ENCODE peak calls at places on chromosomes 16 and 17, in five cellular contexts. O is AG04450, W is mucosa of descending colon, L is upper lobe of right lung, Q is lower leg skin. N is an unnamed sample.

GRCh38 chr16:57166951-57167350 is 18.9 kb downstream of the PSME3IP1 start:
- DNase-seq in O (no peak), W (no peak), L (no peak), Q (no peak), N (no peak)

GRCh38 chr16:58426095-58426494 is 33.8 kb downstream of the GINS3 start:
- DNase-seq in O (no peak), W (no peak), L (no peak), Q (no peak), N (no peak)

GRCh38 chr16:69773255-69773947 is 11.3 kb downstream of the WWP2 start:
- DNase-seq in O (no peak), W (no peak), L (no peak), Q (no peak), N (no peak)

GRCh38 chr17:18246880-18247612 is 11.5 kb downstream of the FLII start:
- DNase-seq in O (no peak), W (peak), L (peak), Q (peak), N (peak)

GRCh38 chr16:9854665-9855064 is 327.6 kb downstream of the GRIN2A start:
- DNase-seq in O (no peak), W (no peak), L (no peak), Q (no peak), N (no peak)

GRCh38 chr17:57288753-57289121 is 32.4 kb downstream of the MSI2 start:
- DNase-seq in O (no peak), W (no peak), L (no peak), Q (no peak), N (no peak)

GRCh38 chr16:709651-710499 is 4.3 kb upstream of the FBXL16 start:
- DNase-seq in O (peak), W (no peak), L (no peak), Q (no peak), N (peak)

GRCh38 chr16:89118361-89119061 is 24.9 kb downstream of the ACSF3 start:
- DNase-seq in O (no peak), W (peak), L (peak), Q (no peak), N (peak)

GRCh38 chr16:81873843-81874752 is 95.0 kb downstream of the PLCG2 start:
- DNase-seq in O (no peak), W (no peak), L (peak), Q (peak), N (peak)

GRCh38 chr17:2776589-2777241 is 19.5 kb upstream of the RAP1GAP2 start:
- DNase-seq in O (no peak), W (no peak), L (no peak), Q (no peak), N (peak)

GRCh38 chr17:31512796-31513195 is 121.3 kb downstream of the RAB11FIP4 start:
- DNase-seq in O (no peak), W (no peak), L (no peak), Q (no peak), N (peak)

GRCh38 chr17:36590082-36590481 is 1.6 kb upstream of the DHRS11 start:
- DNase-seq in O (no peak), W (no peak), L (no peak), Q (no peak), N (no peak)

GRCh38 chr16:67936124-67936875 is at the start of gene PSMB10:
- DNase-seq in O (no peak), W (peak), L (peak), Q (peak), N (peak)

GRCh38 chr17:45131616-45132301 is 556 bp downstream of the PLCD3 start:
- DNase-seq in O (no peak), W (peak), L (peak), Q (no peak), N (peak)

GRCh38 chr17:18107061-18107460 is 1.5 kb upstream of the MYO15A start:
- DNase-seq in O (no peak), W (no peak), L (no peak), Q (no peak), N (no peak)

GRCh38 chr16:66474750-66475199 is 47.7 kb downstream of the BEAN1 start:
- DNase-seq in O (no peak), W (no peak), L (no peak), Q (no peak), N (no peak)

GRCh38 chr17:43338886-43339516 is 59.8 kb upstream of the ARL4D start:
- DNase-seq in O (no peak), W (no peak), L (peak), Q (no peak), N (peak)

GRCh38 chr16:48099455-48099854 is 56.3 kb downstream of the ABCC12 start:
- DNase-seq in O (no peak), W (no peak), L (no peak), Q (no peak), N (no peak)

GRCh38 chr17:42706732-42707131 is 24.4 kb downstream of the CNTNAP1 start:
- DNase-seq in O (no peak), W (no peak), L (no peak), Q (no peak), N (no peak)

GRCh38 chr16:57815987-57816745 is 13.9 kb upstream of the KIFC3 start:
- DNase-seq in O (peak), W (peak), L (peak), Q (peak), N (peak)

GRCh38 chr16:50120732-50121131 is 32.4 kb upstream of the TENT4B start:
- DNase-seq in O (no peak), W (no peak), L (no peak), Q (no peak), N (no peak)

GRCh38 chr17:46003907-46004748 is 5.1 kb downstream of the STH start:
- DNase-seq in O (no peak), W (peak), L (no peak), Q (no peak), N (no peak)

GRCh38 chr17:35286120-35286781 is 43.4 kb downstream of the SLFN5 start:
- DNase-seq in O (no peak), W (no peak), L (no peak), Q (no peak), N (no peak)

GRCh38 chr16:28823719-28824547 is 1.1 kb downstream of the ATXN2L start:
- DNase-seq in O (peak), W (peak), L (peak), Q (peak), N (peak)

GRCh38 chr17:6187836-6188235 is 117.7 kb downstream of the WSCD1 start:
- DNase-seq in O (no peak), W (no peak), L (no peak), Q (no peak), N (no peak)

GRCh38 chr17:63474174-63474913 is 2.5 kb upstream of the ACE start:
- DNase-seq in O (no peak), W (no peak), L (no peak), Q (no peak), N (no peak)

GRCh38 chr17:51435641-51436091 is 175.3 kb downstream of the UTP18 start:
- DNase-seq in O (no peak), W (no peak), L (peak), Q (no peak), N (peak)

GRCh38 chr16:68737046-68737729 is at the start of gene CDH1:
- DNase-seq in O (no peak), W (peak), L (peak), Q (peak), N (peak)

GRCh38 chr17:31320231-31320630 is 1.2 kb downstream of the EVI2A start:
- DNase-seq in O (no peak), W (no peak), L (no peak), Q (no peak), N (no peak)

GRCh38 chr17:265726-266125 is 84.3 kb upstream of the DOC2B start:
- DNase-seq in O (no peak), W (peak), L (peak), Q (no peak), N (no peak)

GRCh38 chr16:72962347-72962746 is 85.6 kb downstream of the ZFHX3 start:
- DNase-seq in O (no peak), W (no peak), L (no peak), Q (no peak), N (no peak)

GRCh38 chr16:71637398-71637797 is 11.4 kb downstream of the MARVELD3 start:
- DNase-seq in O (peak), W (no peak), L (no peak), Q (no peak), N (no peak)

GRCh38 chr17:1122681-1123396 is 56.9 kb downstream of the ABR start:
- DNase-seq in O (peak), W (peak), L (peak), Q (peak), N (peak)

GRCh38 chr16:88358033-88358481 is 24.7 kb upstream of the ZNF469 start:
- DNase-seq in O (no peak), W (peak), L (peak), Q (no peak), N (peak)

GRCh38 chr17:7563115-7563869 is 1.6 kb downstream of the SENP3 start:
- DNase-seq in O (no peak), W (no peak), L (no peak), Q (no peak), N (no peak)

DNA sequence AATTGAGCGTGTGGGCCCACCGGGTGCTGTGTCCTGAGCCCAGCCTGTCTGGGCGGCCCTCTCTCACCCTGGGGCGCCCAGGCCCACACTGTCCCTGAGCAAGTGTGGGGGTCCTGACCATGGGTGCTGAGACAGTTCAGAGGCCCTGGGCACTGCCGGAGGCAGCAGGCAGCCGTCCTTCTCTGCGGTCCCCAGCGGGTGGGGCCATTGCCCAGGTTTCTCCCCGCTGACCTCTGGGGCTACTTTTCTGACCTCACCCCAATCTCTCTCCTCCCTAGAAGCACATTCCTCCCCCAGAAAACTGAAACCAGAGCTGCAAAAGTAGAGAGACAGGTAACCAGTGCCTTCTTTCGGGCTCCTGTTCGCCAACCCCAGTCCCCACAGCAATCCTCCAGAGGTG is 36.0 kb upstream of the PVALEF start:
- DNase-seq in O (no peak), W (no peak), L (no peak), Q (no peak), N (no peak)
- TF ChIP-seq CTCF in O (no peak), W (no peak), L (no peak), Q (no peak), N (no peak)

DNA sequence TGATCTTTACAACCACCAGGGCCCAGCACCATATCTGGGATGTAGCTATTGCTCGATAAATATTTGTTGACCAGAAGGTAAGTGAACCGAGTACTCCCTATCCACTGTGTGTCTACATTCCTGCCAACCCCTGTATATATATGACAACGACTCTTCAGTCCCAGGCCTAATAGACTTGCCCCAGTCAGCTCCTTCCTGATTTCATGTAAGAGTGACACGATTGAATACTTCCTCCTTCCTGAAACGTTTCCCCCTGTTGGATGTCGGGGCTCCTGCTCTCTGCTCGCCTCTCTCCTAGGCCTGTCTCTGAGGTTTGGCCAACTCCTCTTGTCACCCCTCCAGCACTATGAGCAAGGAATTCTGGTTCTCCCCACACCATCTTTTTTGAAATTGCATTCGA is 178.8 kb downstream of the PRKCA start:
- DNase-seq in O (no peak), W (no peak), L (no peak), Q (no peak), N (no peak)
- TF ChIP-seq CTCF in O (no peak), W (no peak), L (no peak), Q (no peak), N (no peak)

GRCh38 chr17:8651013-8651412 is 20.5 kb upstream of the MYH10 start:
- DNase-seq in O (no peak), W (no peak), L (no peak), Q (no peak), N (no peak)
- TF ChIP-seq CTCF in O (no peak), W (no peak), L (no peak), Q (no peak), N (no peak)

GRCh38 chr16:17306745-17307144 is 164.0 kb downstream of the XYLT1 start:
- DNase-seq in O (no peak), W (no peak), L (no peak), Q (no peak), N (no peak)

GRCh38 chr16:17304124-17304813 is 166.5 kb downstream of the XYLT1 start:
- DNase-seq in O (no peak), W (no peak), L (no peak), Q (peak), N (no peak)

GRCh38 chr16:17305694-17306093 is 165.1 kb downstream of the XYLT1 start:
- DNase-seq in O (no peak), W (no peak), L (no peak), Q (no peak), N (no peak)

GRCh38 chr16:17303101-17303500 is 167.7 kb downstream of the XYLT1 start:
- DNase-seq in O (no peak), W (no peak), L (no peak), Q (no peak), N (no peak)

GRCh38 chr16:17304814-17305169 is 166.0 kb downstream of the XYLT1 start:
- DNase-seq in O (no peak), W (no peak), L (no peak), Q (no peak), N (no peak)
- TF ChIP-seq CTCF in O (peak), W (no peak), L (peak), Q (no peak), N (no peak)

DNA sequence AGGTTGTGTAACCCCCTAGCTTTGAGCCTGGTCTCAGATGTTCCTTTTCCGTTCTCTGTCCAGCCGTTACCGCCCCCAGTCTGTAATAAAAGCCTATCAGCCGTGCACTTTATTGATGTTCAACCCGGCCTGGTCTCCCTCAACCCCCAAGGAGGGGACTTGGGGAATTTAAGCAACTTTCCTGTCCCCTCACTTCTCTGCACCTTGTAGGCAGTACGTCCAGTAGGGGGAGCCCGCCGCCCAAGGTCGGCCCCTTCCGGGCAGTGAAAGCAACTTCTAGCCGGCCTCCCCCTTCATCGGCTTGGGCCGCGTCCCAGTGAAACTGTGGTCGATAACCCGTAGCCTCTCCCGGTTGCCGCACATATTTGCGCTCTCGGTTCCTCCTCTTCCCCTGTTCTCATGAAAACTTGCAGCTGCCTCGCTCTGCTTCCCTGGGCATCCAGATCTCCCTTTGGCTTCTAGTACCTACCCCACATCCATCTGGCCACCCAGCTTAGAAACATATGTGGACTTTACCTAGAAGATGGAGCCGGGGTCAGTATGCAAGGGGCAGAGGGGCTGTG is 7.9 kb downstream of the PNPO start:
- DNase-seq in O (peak), W (peak), L (peak), Q (peak), N (peak)
- TF ChIP-seq CTCF in O (peak), W (peak), L (peak), Q (no peak), N (peak)

DNA sequence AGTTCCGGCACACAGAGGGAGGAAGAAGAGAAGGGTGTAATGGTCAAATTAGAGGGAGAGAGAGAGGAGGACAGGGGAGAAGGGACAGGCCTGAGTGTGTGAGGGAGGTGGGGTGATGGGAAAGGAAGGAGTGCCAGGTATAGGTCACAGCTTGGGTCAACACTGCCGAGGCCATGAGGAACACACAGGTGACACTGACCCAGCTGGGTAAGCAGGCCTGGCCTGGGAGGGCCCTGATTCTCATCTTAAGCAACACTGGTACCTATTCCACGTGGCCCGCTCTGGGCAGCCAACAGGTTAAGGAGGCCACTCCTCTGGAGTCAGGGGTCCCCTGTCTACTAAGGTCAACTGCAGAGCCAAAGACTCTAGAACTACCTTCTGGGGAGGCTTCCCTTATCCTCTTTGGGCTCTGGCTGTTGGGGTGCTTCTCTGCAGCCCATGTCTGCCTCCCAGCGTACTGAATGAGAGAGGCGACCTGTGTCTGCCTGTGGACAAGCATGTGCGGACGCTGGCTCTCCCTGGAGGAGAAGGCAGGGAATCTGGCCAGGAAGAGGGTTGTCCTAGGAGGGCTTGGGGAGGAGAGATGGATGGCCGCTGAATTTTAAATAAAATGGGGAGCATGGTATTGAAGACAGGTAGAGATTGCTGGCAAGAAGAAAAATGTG is 57.6 kb downstream of the RGS9 start:
- DNase-seq in O (no peak), W (no peak), L (no peak), Q (no peak), N (no peak)
- TF ChIP-seq CTCF in O (no peak), W (no peak), L (no peak), Q (no peak), N (no peak)

GRCh38 chr17:48228720-48229119 is 121.2 kb downstream of the SNX11 start:
- DNase-seq in O (no peak), W (no peak), L (no peak), Q (no peak), N (no peak)
- TF ChIP-seq CTCF in O (no peak), W (no peak), L (no peak), Q (no peak), N (no peak)

GRCh38 chr16:79893445-79893844 is 292.9 kb upstream of the MAF start:
- DNase-seq in O (no peak), W (no peak), L (no peak), Q (no peak), N (no peak)

GRCh38 chr16:79892278-79892677 is 291.7 kb upstream of the MAF start:
- DNase-seq in O (no peak), W (no peak), L (no peak), Q (no peak), N (no peak)

GRCh38 chr16:79887541-79888540 is 287.3 kb upstream of the MAF start:
- DNase-seq in O (no peak), W (no peak), L (no peak), Q (no peak), N (no peak)

GRCh38 chr16:79895053-79895916 is 294.7 kb upstream of the MAF start:
- DNase-seq in O (no peak), W (no peak), L (no peak), Q (no peak), N (no peak)

DNA sequence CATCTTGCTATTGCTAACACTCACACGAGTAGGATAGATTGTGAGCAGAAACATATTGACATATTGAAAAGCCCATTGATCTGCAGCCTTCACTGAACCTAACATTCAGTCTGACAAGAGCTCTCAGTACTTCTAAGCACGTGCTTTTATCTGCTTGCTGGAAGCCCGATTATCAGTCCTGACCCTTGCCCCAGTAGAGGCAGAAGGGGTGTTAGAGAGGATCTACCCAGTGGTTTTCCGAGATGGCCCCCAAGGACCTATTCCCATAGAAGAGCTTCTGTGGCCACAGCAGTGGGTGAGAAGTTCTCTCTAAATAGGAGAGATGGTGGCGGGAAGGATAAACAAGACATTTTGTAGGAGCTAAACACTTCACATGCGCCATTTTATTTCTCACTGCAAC is 290.9 kb upstream of the MAF start:
- DNase-seq in O (no peak), W (no peak), L (no peak), Q (no peak), N (no peak)
- TF ChIP-seq CTCF in O (no peak), W (no peak), L (no peak), Q (no peak), N (no peak)